ENCODE peak calls at places on chromosomes 2 and 18, in four cellular contexts. Q, F, V and S are unnamed samples.

GRCh38 chr2:5700551-5700950 is 8.4 kb downstream of the SOX11 start:
- DNase-seq in V (no peak), Q (no peak), F (no peak), S (no peak)

GRCh38 chr2:85893428-85894258 is 4.9 kb upstream of the ST3GAL5 start:
- DNase-seq in F (peak), V (peak), Q (no peak), S (no peak)

GRCh38 chr2:88187038-88187676 is 17.0 kb downstream of the THNSL2 start:
- DNase-seq in F (peak), V (no peak), Q (peak), S (peak)

GRCh38 chr2:193276069-193276468 is 1081.3 kb upstream of the TMEFF2 start:
- DNase-seq in Q (no peak), V (no peak), F (no peak), S (no peak)

GRCh38 chr2:11753452-11753885 is 7.0 kb downstream of the LPIN1 start:
- DNase-seq in F (no peak), V (no peak), Q (peak), S (no peak)

GRCh38 chr18:41642756-41643155 is 312.3 kb upstream of the PIK3C3 start:
- DNase-seq in V (no peak), Q (no peak), F (peak), S (no peak)

GRCh38 chr2:2112416-2113131 is 218.5 kb downstream of the MYT1L start:
- DNase-seq in F (no peak), Q (no peak), V (no peak), S (no peak)

GRCh38 chr2:4354678-4355077 is 651.3 kb downstream of the DCDC2C start:
- DNase-seq in V (no peak), Q (no peak), F (no peak), S (no peak)

GRCh38 chr2:165897741-165898140 is 55.8 kb downstream of the TTC21B start:
- DNase-seq in F (no peak), V (no peak), Q (no peak), S (no peak)

GRCh38 chr2:227134591-227134990 is 29.4 kb downstream of the COL4A4 start:
- DNase-seq in F (no peak), V (no peak), Q (no peak), S (no peak)

GRCh38 chr2:169528271-169528701 is 18.8 kb downstream of the KLHL41 start:
- DNase-seq in V (peak), Q (peak), F (peak), S (no peak)

GRCh38 chr2:205556357-205556756 is 125.9 kb upstream of the NRP2 start:
- DNase-seq in V (no peak), F (no peak), Q (no peak), S (no peak)

GRCh38 chr18:76455015-76455676 is 39.9 kb downstream of the ZNF516 start:
- DNase-seq in F (no peak), Q (no peak), V (no peak), S (no peak)